ENCODE peak calls at places on chromosomes 13 and 19, in ten cellular contexts. M is cardiac fibroblast, Y is bronchial epithelial cell, V is uterus, U is AG09309, P is H1, B is SK-N-SH, G is astrocyte of the cerebellum, F is HCT116, D is A549. R is an unnamed sample.

GRCh38 chr13:49494645-49495044 is 1.1 kb upstream of the PHF11 start:
- DNase-seq in F (no peak), Y (no peak), D (no peak), U (no peak), G (no peak), B (no peak), V (no peak), M (no peak), P (no peak), R (no peak)

GRCh38 chr13:20799726-20800416 is 26.1 kb upstream of the EEF1AKMT1 start:
- DNase-seq in V (no peak), G (peak), Y (peak), P (no peak), F (no peak), D (no peak), M (peak), B (no peak), U (no peak), R (no peak)

GRCh38 chr13:74135306-74136088 is 1.3 kb upstream of the KLF12 start:
- DNase-seq in D (peak), V (peak), M (peak), P (peak), F (no peak), G (no peak), Y (peak), U (no peak), B (peak), R (no peak)

GRCh38 chr19:41813911-41814310 is 17.5 kb downstream of the CEACAM3 start:
- DNase-seq in Y (no peak), M (no peak), D (no peak), P (no peak), F (no peak), G (no peak), V (no peak), U (no peak), B (no peak), R (no peak)

GRCh38 chr19:3463039-3463958 is 17.0 kb downstream of the SMIM24 start:
- DNase-seq in P (peak), V (no peak), U (no peak), Y (no peak), G (no peak), M (no peak), F (no peak), D (no peak), B (no peak), R (no peak)

GRCh38 chr13:34155931-34156607 is 338.1 kb downstream of the RFC3 start:
- DNase-seq in P (no peak), F (peak), B (no peak), Y (peak), D (peak), M (peak), G (no peak), U (no peak), V (no peak), R (no peak)

GRCh38 chr19:46250057-46250456 is 20.5 kb downstream of the IGFL1 start:
- DNase-seq in P (no peak), V (no peak), G (no peak), F (no peak), Y (no peak), B (no peak), U (no peak), M (no peak), D (no peak), R (no peak)

GRCh38 chr13:113178896-113179167 is 20.4 kb downstream of the PROZ start:
- DNase-seq in V (no peak), F (no peak), D (no peak), G (no peak), M (no peak), B (no peak), P (no peak), U (no peak), Y (no peak), R (no peak)

GRCh38 chr13:102907016-102907756 is 61.4 kb downstream of the ERCC5 start:
- DNase-seq in G (no peak), B (no peak), M (no peak), P (no peak), D (no peak), U (no peak), V (no peak), F (no peak), Y (no peak), R (no peak)

GRCh38 chr13:76937416-76937815 is 10.9 kb upstream of the ACOD1 start:
- DNase-seq in Y (peak), M (peak), G (peak), V (no peak), F (peak), B (no peak), P (no peak), U (peak), D (peak), R (no peak)

GRCh38 chr19:55178781-55179569 is 1.1 kb downstream of the SYT5 start:
- DNase-seq in D (peak), M (peak), U (no peak), Y (peak), F (peak), V (peak), P (peak), B (peak), G (no peak), R (peak)

DNA sequence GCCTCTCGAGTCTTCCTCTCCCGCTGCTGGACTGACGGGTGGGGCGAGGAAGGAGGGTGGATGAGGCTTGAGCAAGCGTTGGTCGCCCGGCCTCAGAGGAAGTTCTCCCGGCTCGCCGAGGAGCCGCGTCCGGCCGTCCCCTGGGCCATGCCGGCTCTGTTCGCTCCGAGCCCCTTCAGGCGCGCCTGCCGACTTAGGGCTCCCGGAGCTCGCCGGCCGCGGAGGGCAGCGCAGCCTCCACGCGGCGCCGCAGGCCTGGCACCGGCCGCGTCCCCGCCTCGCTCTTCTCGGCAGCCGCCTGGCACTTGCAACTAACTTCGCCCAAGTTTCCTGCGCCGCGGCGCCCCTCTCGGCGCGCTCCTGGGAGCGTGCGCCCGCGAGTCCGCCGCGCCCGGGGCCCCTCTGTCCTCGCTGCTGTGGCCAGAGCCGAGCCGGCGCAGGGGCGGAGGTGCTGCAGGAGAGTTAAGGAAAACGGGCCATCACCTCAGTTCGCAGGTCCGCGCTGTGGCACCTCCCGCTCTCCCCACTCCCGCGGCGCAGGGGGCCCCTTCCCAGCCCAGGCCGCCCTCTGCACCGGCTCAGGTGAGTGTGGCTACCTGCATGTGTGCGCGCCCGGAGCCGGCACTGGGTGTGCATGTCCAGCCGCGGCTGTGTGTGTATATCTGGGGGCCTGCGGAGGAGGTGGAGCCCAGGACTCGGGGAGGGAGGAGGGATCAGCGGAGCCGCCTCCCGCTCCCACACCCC is 639 bp upstream of the SOX21 start:
- DNase-seq in M (peak), Y (no peak), D (peak), B (peak), U (peak), F (no peak), P (peak), G (peak), V (no peak), R (no peak)
- H3K4me3 ChIP-seq in M (no peak), Y (peak), D (peak), B (peak), U (no peak), F (no peak), P (peak), G (peak), V (no peak), R (peak)

GRCh38 chr13:110208116-110208515 is 98.8 kb downstream of the COL4A1 start:
- DNase-seq in U (no peak), V (no peak), P (no peak), M (no peak), Y (no peak), G (no peak), F (no peak), D (no peak), B (no peak), R (no peak)

GRCh38 chr13:110209950-110210603 is 96.9 kb downstream of the COL4A1 start:
- DNase-seq in M (no peak), U (no peak), F (no peak), V (no peak), P (no peak), D (no peak), B (no peak), G (no peak), Y (peak), R (no peak)

GRCh38 chr13:110210604-110210985 is 96.4 kb downstream of the COL4A1 start:
- DNase-seq in Y (no peak), U (no peak), M (no peak), B (no peak), P (no peak), G (no peak), V (no peak), D (no peak), F (no peak), R (no peak)

GRCh38 chr13:110211046-110211445 is 95.9 kb downstream of the COL4A1 start:
- DNase-seq in P (no peak), Y (no peak), M (no peak), F (no peak), B (no peak), G (no peak), D (no peak), V (no peak), U (no peak), R (no peak)

GRCh38 chr13:110206170-110206569 is 100.8 kb downstream of the COL4A1 start:
- DNase-seq in F (no peak), U (no peak), P (no peak), Y (no peak), G (no peak), B (no peak), V (no peak), D (no peak), M (no peak), R (no peak)
- H3K4me3 ChIP-seq in F (no peak), U (no peak), P (no peak), Y (no peak), G (no peak), B (no peak), V (no peak), D (no peak), M (no peak), R (no peak)

GRCh38 chr19:5814123-5814839 is 9.4 kb downstream of the NRTN start:
- DNase-seq in Y (no peak), M (no peak), G (no peak), D (no peak), F (no peak), B (no peak), U (no peak), P (no peak), V (no peak), R (no peak)
- H3K4me3 ChIP-seq in Y (no peak), M (no peak), G (no peak), D (no peak), F (no peak), B (no peak), U (no peak), P (no peak), V (no peak), R (no peak)

DNA sequence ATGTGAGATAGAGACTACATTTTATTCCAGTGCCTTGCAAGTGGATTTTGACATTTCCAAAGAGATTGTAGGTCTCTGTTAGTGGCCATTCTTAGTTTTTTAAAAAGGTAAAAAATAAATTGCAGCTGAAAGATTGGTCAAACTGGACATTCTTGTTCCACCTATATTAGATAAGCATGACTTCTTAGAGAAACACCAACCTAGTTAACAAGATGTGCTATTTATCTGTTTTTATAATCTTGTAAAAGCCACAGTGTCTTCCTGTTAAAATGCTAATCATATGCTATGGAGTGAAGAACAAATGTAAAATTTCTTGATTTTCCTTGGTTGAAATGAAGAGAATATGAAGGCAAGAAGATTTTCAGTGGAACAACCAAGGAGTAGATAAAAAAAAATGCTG is 33.4 kb upstream of the GPR183 start:
- DNase-seq in G (no peak), P (no peak), V (no peak), F (no peak), M (no peak), D (no peak), Y (no peak), U (no peak), B (no peak), R (no peak)
- H3K4me3 ChIP-seq in G (no peak), P (no peak), V (no peak), F (no peak), M (no peak), D (no peak), Y (no peak), U (no peak), B (no peak), R (no peak)

GRCh38 chr13:25899952-25900351 is 151.9 kb downstream of the SHISA2 start:
- DNase-seq in U (no peak), P (no peak), G (no peak), M (no peak), F (no peak), V (no peak), Y (no peak), B (no peak), D (no peak), R (no peak)

GRCh38 chr13:25904830-25905229 is 147.0 kb downstream of the SHISA2 start:
- DNase-seq in F (no peak), G (no peak), P (no peak), B (no peak), U (no peak), V (no peak), M (no peak), Y (no peak), D (no peak), R (no peak)

GRCh38 chr13:25901460-25902376 is 150.1 kb downstream of the SHISA2 start:
- DNase-seq in M (peak), Y (peak), D (peak), U (no peak), G (peak), F (no peak), V (no peak), B (peak), P (no peak), R (peak)

GRCh38 chr13:25905411-25906010 is 146.3 kb downstream of the SHISA2 start:
- DNase-seq in M (no peak), F (no peak), B (no peak), Y (no peak), D (no peak), P (no peak), V (peak), U (no peak), G (no peak), R (no peak)

DNA sequence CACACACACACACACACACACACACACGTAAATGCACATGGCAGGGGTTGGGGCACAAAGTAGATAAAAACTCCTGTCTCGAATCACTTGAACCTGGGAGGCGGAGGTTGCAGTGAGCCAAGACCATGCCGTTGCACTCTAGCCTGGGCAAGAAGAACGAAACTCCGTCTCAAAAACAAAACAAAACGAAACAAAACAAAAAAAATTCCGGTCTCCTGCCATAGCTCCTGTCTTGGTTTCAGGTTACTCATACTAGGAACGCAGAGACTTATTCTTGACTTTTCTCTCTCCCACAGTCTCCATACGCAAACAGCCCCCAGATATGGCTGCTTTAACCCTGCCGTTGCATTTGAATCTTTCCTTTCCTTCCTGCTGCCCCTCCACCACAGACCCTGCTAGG is 148.9 kb downstream of the SHISA2 start:
- DNase-seq in M (no peak), P (no peak), D (no peak), G (no peak), U (no peak), B (no peak), Y (peak), F (no peak), V (no peak), R (no peak)
- H3K4me3 ChIP-seq in M (no peak), P (no peak), D (no peak), G (no peak), U (no peak), B (no peak), Y (no peak), F (no peak), V (no peak), R (no peak)

DNA sequence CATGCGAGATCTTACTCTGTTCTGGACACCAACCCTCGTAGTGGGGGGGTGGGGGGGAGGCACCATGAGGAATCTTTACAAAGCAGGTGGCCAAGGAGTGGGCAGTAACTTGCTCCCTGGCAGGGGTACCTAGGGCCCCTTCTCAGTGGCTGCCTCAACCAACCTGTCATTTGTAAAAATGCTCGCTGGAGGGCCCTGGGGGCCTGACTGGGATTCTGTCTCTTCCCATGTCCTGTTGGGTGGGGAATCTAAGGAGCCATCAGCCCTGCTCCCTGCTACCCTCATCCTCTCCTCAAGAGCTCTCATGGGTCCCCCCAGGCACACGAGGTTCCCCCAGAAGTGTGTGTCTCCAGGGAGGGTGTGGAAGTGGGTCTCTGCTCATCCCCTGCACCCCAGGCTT is 1.5 kb downstream of the KCNN1 start:
- DNase-seq in P (no peak), D (no peak), V (no peak), M (no peak), Y (no peak), G (no peak), U (no peak), F (no peak), B (peak), R (no peak)
- H3K4me3 ChIP-seq in P (no peak), D (no peak), V (no peak), M (no peak), Y (no peak), G (no peak), U (no peak), F (no peak), B (no peak), R (no peak)

GRCh38 chr13:62837895-62838294 is 1422.2 kb upstream of the PCDH20 start:
- DNase-seq in Y (peak), B (no peak), U (no peak), G (no peak), F (no peak), M (peak), P (no peak), V (no peak), D (peak), R (peak)
- H3K4me3 ChIP-seq in Y (no peak), B (no peak), U (no peak), G (no peak), F (no peak), M (no peak), P (no peak), V (no peak), D (no peak), R (no peak)

GRCh38 chr19:18320865-18321728 is 1.8 kb downstream of the LSM4 start:
- DNase-seq in D (no peak), P (no peak), M (no peak), V (no peak), Y (no peak), G (no peak), U (no peak), F (no peak), B (no peak), R (no peak)

GRCh38 chr19:18322318-18322758 is 538 bp downstream of the LSM4 start:
- DNase-seq in P (no peak), B (peak), F (no peak), G (no peak), Y (peak), D (peak), M (peak), V (no peak), U (no peak), R (no peak)

GRCh38 chr19:18322759-18323460 is at the start of gene LSM4:
- DNase-seq in Y (peak), D (peak), M (peak), F (peak), B (peak), G (peak), U (peak), P (peak), V (peak), R (peak)

GRCh38 chr19:18319591-18320135 is 3.2 kb downstream of the LSM4 start:
- DNase-seq in Y (no peak), G (no peak), F (no peak), U (no peak), P (no peak), V (no peak), B (no peak), M (no peak), D (no peak), R (no peak)

DNA sequence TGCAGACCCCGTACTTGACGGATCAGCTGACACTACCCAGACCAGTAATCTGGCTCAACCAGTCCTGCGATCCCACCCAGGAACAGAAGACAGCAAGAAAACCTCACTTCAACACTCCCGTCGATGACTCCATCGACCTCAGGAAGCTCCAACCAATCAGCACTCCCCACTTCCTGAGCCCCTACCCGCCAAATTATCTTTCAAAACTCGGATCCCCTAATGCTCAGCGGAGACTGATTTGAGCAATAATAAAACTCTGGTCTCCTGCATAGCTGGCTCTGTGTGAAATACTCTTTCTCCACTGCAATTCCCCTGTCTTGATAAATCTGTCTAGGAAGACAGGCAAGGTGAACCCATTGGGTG is 1.2 kb downstream of the LSM4 start:
- DNase-seq in G (no peak), V (no peak), U (no peak), D (no peak), M (peak), P (no peak), Y (no peak), F (no peak), B (peak), R (no peak)
- H3K4me3 ChIP-seq in G (peak), V (no peak), U (peak), D (peak), M (no peak), P (peak), Y (no peak), F (peak), B (peak), R (peak)

DNA sequence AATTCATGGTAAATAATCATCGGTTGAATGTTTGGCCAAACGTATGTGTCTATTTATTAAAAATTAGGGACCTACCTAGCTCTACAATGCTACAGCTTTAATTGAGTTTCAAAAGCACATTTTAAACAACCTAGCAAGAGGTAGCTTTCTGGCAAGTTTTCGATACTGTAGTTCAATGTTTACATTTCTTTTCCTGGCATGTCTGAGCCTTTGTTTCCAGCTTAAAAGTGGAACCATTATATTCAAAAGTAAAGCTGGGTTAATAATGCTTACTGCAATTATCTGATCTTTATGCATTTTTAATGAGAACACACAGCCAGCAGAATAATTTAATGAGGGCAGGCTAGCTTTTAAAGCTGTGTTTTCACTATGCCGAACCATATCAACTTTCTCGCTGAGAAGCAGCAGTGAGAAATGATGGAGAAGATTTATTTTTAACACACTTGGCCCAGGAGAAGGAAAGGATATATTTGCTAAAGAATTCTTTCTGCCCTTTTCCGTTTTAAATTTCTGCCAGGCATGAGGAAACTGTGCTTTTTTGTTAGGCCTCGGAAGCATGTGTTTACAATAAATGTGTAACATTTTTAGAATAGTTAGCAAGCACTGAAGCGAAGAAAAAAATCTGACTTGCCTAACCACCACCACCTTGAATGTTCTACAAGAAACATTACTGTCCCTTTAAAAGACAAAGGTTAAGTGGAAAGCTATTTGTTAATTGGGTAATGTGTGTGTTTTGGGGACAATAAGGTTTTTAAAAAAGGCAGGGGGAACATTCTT is 989 bp downstream of the MBNL2 start:
- DNase-seq in M (peak), P (no peak), V (no peak), D (no peak), F (no peak), G (no peak), Y (peak), B (no peak), U (no peak), R (no peak)
- H3K4me3 ChIP-seq in M (peak), P (peak), V (peak), D (peak), F (peak), G (peak), Y (peak), B (peak), U (peak), R (peak)

GRCh38 chr19:39745645-39746044 is 7.8 kb upstream of the CLC start:
- DNase-seq in U (no peak), G (no peak), Y (no peak), V (no peak), P (no peak), D (no peak), F (no peak), M (no peak), B (no peak), R (no peak)
- H3K4me3 ChIP-seq in U (no peak), G (no peak), Y (no peak), V (no peak), P (no peak), D (no peak), F (no peak), M (no peak), B (no peak), R (no peak)

R was measured in Panc1.